ENCODE peak calls at places on chromosomes 2 and 18, in ten cellular contexts. E, T, O, X, Q, W, V, H, L and I are unnamed samples.

GRCh38 chr2:10303634-10304378 is 1.1 kb downstream of the HPCAL1 start:
- DNase-seq in W (no peak), Q (peak; percentile 61), L (no peak), V (peak; percentile 17), E (peak; percentile 70), T (peak; percentile 34), O (peak; percentile 51), H (peak; percentile 59), X (peak; percentile 75), I (no peak)

GRCh38 chr2:16394072-16394985 is 271.3 kb downstream of the CYRIA start:
- DNase-seq in Q (no peak), L (no peak), E (no peak), V (no peak), O (no peak), X (no peak), W (peak; percentile 11), H (no peak), T (no peak), I (no peak)

GRCh38 chr2:53752385-53752784 is 15.2 kb upstream of the CHAC2 start:
- DNase-seq in Q (no peak), H (no peak), T (no peak), V (no peak), L (no peak), O (no peak), X (no peak), E (no peak), W (no peak), I (no peak)

GRCh38 chr2:127615511-127616166 is 30.3 kb upstream of the GPR17 start:
- DNase-seq in H (no peak), W (no peak), L (no peak), X (peak; percentile 82), T (no peak), V (peak; percentile 7), E (peak; percentile 20), O (no peak), Q (peak; percentile 14), I (no peak)

GRCh38 chr2:240507778-240508251 is 50.0 kb downstream of the ANKMY1 start:
- DNase-seq in T (no peak), L (no peak), W (no peak), V (no peak), O (no peak), E (no peak), Q (no peak), H (no peak), X (no peak), I (no peak)

GRCh38 chr2:63034575-63034974 is 16.1 kb upstream of the OTX1 start:
- DNase-seq in H (no peak), W (no peak), X (no peak), O (no peak), E (no peak), T (no peak), Q (no peak), L (no peak), V (no peak), I (no peak)

GRCh38 chr2:69060938-69061501 is 48.0 kb downstream of the ANTXR1 start:
- DNase-seq in W (no peak), H (no peak), Q (no peak), O (no peak), L (no peak), X (peak; percentile 23), V (no peak), T (no peak), E (no peak), I (no peak)

GRCh38 chr2:211228559-211228958 is 672.2 kb downstream of the CPS1 start:
- DNase-seq in E (no peak), V (peak; percentile 12), Q (no peak), L (no peak), H (no peak), W (no peak), X (no peak), O (no peak), T (no peak), I (no peak)

GRCh38 chr2:96550787-96551604 is 14.4 kb downstream of the ARID5A start:
- DNase-seq in H (no peak), Q (no peak), O (no peak), W (no peak), X (no peak), T (no peak), L (no peak), E (peak; percentile 16), V (no peak), I (no peak)

GRCh38 chr2:11753452-11753885 is 7.0 kb downstream of the LPIN1 start:
- DNase-seq in X (no peak), W (no peak), L (peak; percentile 98), V (peak; percentile 49), O (peak; percentile 64), E (no peak), T (no peak), H (peak; percentile 93), Q (peak; percentile 81), I (peak; percentile 87)

GRCh38 chr2:43333656-43334144 is 107.3 kb upstream of the ZFP36L2 start:
- DNase-seq in O (no peak), V (no peak), X (peak; percentile 71), Q (no peak), L (no peak), H (no peak), T (no peak), W (no peak), E (no peak), I (no peak)

GRCh38 chr2:85695691-85696668 is 1.8 kb downstream of the GNLY start:
- DNase-seq in L (no peak), T (no peak), W (no peak), V (no peak), X (no peak), Q (no peak), E (no peak), O (no peak), H (no peak), I (no peak)

GRCh38 chr2:61471905-61472805 is 1.3 kb upstream of the USP34 start:
- DNase-seq in Q (no peak), X (peak; percentile 42), V (no peak), W (no peak), L (no peak), H (peak; percentile 59), O (no peak), E (no peak), T (no peak), I (no peak)

GRCh38 chr18:40159141-40160017 is 1795.7 kb upstream of the PIK3C3 start:
- DNase-seq in E (no peak), O (no peak), Q (no peak), W (peak; percentile 58), V (peak; percentile 42), H (no peak), T (no peak), L (peak; percentile 80), X (peak; percentile 55), I (peak; percentile 87)

GRCh38 chr2:62382757-62383156 is 123.2 kb downstream of the TMEM17 start:
- DNase-seq in L (peak; percentile 7), E (no peak), X (no peak), H (peak; percentile 78), V (peak; percentile 78), O (no peak), T (no peak), Q (no peak), W (no peak), I (peak; percentile 46)

GRCh38 chr2:63189026-63189425 is 138.4 kb downstream of the OTX1 start:
- DNase-seq in T (no peak), W (peak; percentile 59), V (peak; percentile 38), H (peak; percentile 47), L (no peak), O (no peak), Q (no peak), E (no peak), X (peak; percentile 57), I (no peak)

GRCh38 chr18:79664525-79665125 is 15.0 kb upstream of the CTDP1 start:
- DNase-seq in H (no peak), E (no peak), X (peak; percentile 53), L (no peak), W (no peak), Q (no peak), T (no peak), V (peak; percentile 90), O (no peak), I (no peak)

GRCh38 chr18:1663879-1664705 is 759.4 kb downstream of the ADCYAP1 start:
- DNase-seq in T (no peak), O (no peak), V (no peak), L (peak; percentile 2), X (peak; percentile 17), Q (peak; percentile 34), W (peak; percentile 18), H (peak; percentile 40), E (peak; percentile 47), I (no peak)

GRCh38 chr2:176555112-176555511 is 285.9 kb downstream of the MTX2 start:
- DNase-seq in O (no peak), T (no peak), Q (no peak), W (no peak), V (no peak), X (no peak), L (no peak), H (no peak), E (no peak), I (no peak)

GRCh38 chr18:80175451-80176235 is 66.6 kb downstream of the ADNP2 start:
- DNase-seq in Q (peak; percentile 43), E (no peak), W (no peak), O (peak; percentile 79), V (no peak), L (peak; percentile 29), X (no peak), H (no peak), T (peak; percentile 26), I (no peak)

GRCh38 chr2:203714112-203714511 is 7.7 kb downstream of the CD28 start:
- DNase-seq in L (no peak), O (no peak), H (no peak), W (no peak), Q (peak; percentile 49), E (no peak), V (no peak), X (no peak), T (no peak), I (no peak)

GRCh38 chr18:48956378-48956777 is 5.6 kb upstream of the SMAD7 start:
- DNase-seq in H (no peak), X (peak; percentile 85), V (peak; percentile 64), W (no peak), O (no peak), E (no peak), L (no peak), T (no peak), Q (no peak), I (no peak)

GRCh38 chr2:217629347-217629746 is 373.4 kb downstream of the TNS1 start:
- DNase-seq in O (no peak), T (no peak), W (no peak), Q (no peak), X (no peak), H (no peak), E (no peak), L (no peak), V (no peak), I (no peak)

GRCh38 chr2:43832457-43832856 is 6.2 kb downstream of the ABCG5 start:
- DNase-seq in Q (no peak), E (no peak), T (no peak), L (no peak), W (no peak), X (no peak), O (no peak), V (peak; percentile 50), H (no peak), I (no peak)

GRCh38 chr18:32346667-32347066 is 124.0 kb downstream of the GAREM1 start:
- DNase-seq in O (no peak), W (no peak), T (no peak), Q (no peak), H (no peak), L (no peak), E (no peak), X (peak; percentile 26), V (no peak), I (no peak)

GRCh38 chr2:45167885-45168284 is 158.6 kb upstream of the SIX2 start:
- DNase-seq in H (no peak), W (no peak), T (no peak), E (no peak), X (no peak), V (no peak), Q (no peak), O (no peak), L (no peak), I (no peak)